ENCODE peak calls at places on chromosomes 3 and 15, in seven cellular contexts. R is lower lobe of right lung, B is heart right ventricle, F is lung, T is cardiac muscle cell, A is IMR-90, D is breast epithelium. E is an unnamed sample.

GRCh38 chr3:114221165-114221880 is 16.1 kb downstream of the ZNF80 start:
- DNase-seq in R (no peak), B (no peak), F (no peak), T (peak), A (no peak), D (no peak), E (peak)

GRCh38 chr3:13004376-13004775 is 68.9 kb downstream of the IQSEC1 start:
- DNase-seq in R (peak), B (no peak), F (no peak), T (no peak), A (no peak), D (no peak), E (no peak)

GRCh38 chr3:36663666-36664291 is 100.6 kb downstream of the DCLK3 start:
- DNase-seq in R (no peak), B (no peak), F (no peak), T (peak), A (peak), D (no peak), E (no peak)

GRCh38 chr3:187811580-187812250 is 66.4 kb upstream of the BCL6 start:
- DNase-seq in R (no peak), B (no peak), F (no peak), T (peak), A (peak), D (no peak), E (no peak)

GRCh38 chr3:149145361-149145760 is 15.9 kb downstream of the HPS3 start:
- DNase-seq in R (no peak), B (no peak), F (no peak), T (no peak), A (no peak), D (no peak), E (no peak)

GRCh38 chr3:149752051-149752787 is at the start of gene COMMD2:
- DNase-seq in R (peak), B (peak), F (peak), T (peak), A (peak), D (peak), E (peak)

GRCh38 chr15:69612112-69612511 is 159.5 kb downstream of the RPLP1 start:
- DNase-seq in R (no peak), B (peak), F (no peak), T (no peak), A (no peak), D (no peak), E (no peak)

GRCh38 chr3:193243571-193243970 is 2.5 kb downstream of the PLAAT1 start:
- DNase-seq in R (no peak), B (no peak), F (no peak), T (no peak), A (no peak), D (no peak), E (no peak)

GRCh38 chr3:35484939-35485605 is 154.3 kb upstream of the ARPP21 start:
- DNase-seq in R (no peak), B (no peak), F (no peak), T (no peak), A (no peak), D (no peak), E (no peak)

GRCh38 chr3:161630791-161631190 is 134.2 kb downstream of the OTOL1 start:
- DNase-seq in R (no peak), B (no peak), F (no peak), T (no peak), A (no peak), D (no peak), E (no peak)

GRCh38 chr3:182436547-182436946 is 356.8 kb upstream of the ATP11B start:
- DNase-seq in R (no peak), B (no peak), F (no peak), T (no peak), A (no peak), D (no peak), E (no peak)

GRCh38 chr3:58216496-58217197 is 5.9 kb upstream of the DNASE1L3 start:
- DNase-seq in R (no peak), B (no peak), F (no peak), T (no peak), A (no peak), D (no peak), E (no peak)

GRCh38 chr15:57565326-57565725 is 26.4 kb upstream of the MYZAP start:
- DNase-seq in R (no peak), B (no peak), F (no peak), T (no peak), A (peak), D (peak), E (peak)

GRCh38 chr15:71261418-71261817 is 146.1 kb downstream of the THSD4 start:
- DNase-seq in R (no peak), B (no peak), F (no peak), T (no peak), A (no peak), D (no peak), E (no peak)

GRCh38 chr3:195692361-195692700 is 28.4 kb upstream of the MUC20 start:
- DNase-seq in R (no peak), B (no peak), F (no peak), T (no peak), A (no peak), D (no peak), E (no peak)

GRCh38 chr3:173529062-173529711 is 131.6 kb downstream of the NLGN1 start:
- DNase-seq in R (no peak), B (no peak), F (no peak), T (peak), A (peak), D (no peak), E (no peak)

GRCh38 chr3:56899078-56899477 is 97.3 kb upstream of the ARHGEF3 start:
- DNase-seq in R (no peak), B (no peak), F (no peak), T (no peak), A (no peak), D (no peak), E (no peak)

GRCh38 chr3:33749546-33750215 is 31.6 kb upstream of the CLASP2 start:
- DNase-seq in R (no peak), B (no peak), F (no peak), T (peak), A (peak), D (no peak), E (no peak)
- H3K4me3 ChIP-seq in R (no peak), B (no peak), F (no peak), T (no peak), A (no peak), D (no peak), E (no peak)

GRCh38 chr3:72171946-72172345 is 387.0 kb upstream of the PROK2 start:
- DNase-seq in R (no peak), B (peak), F (no peak), T (peak), A (no peak), D (no peak), E (no peak)

GRCh38 chr3:72176537-72177041 is 391.6 kb upstream of the PROK2 start:
- DNase-seq in R (no peak), B (no peak), F (no peak), T (no peak), A (no peak), D (no peak), E (no peak)

GRCh38 chr3:72174890-72175289 is 389.9 kb upstream of the PROK2 start:
- DNase-seq in R (no peak), B (no peak), F (no peak), T (no peak), A (no peak), D (no peak), E (no peak)

GRCh38 chr3:72175305-72175858 is 390.4 kb upstream of the PROK2 start:
- DNase-seq in R (no peak), B (no peak), F (no peak), T (no peak), A (no peak), D (no peak), E (no peak)

DNA sequence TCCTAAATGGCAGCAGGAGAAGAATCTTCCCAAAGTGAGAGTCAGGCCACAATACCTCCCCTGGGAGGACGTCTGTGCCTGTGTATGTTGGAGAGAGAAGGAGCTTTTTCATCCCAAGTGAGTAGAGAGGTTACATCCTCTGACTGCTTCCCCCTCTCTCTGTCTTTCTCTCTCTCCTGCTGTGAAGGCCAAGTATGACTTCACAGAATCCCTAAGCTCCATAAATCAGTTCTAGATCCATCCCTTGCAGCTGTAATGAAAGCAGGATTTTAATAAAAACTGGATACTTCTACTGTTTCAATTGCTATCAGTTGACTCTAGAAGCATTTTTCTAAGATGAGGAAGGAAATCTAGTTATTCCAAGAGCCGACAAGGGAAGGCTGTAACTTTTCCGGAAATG is 389.1 kb upstream of the PROK2 start:
- DNase-seq in R (no peak), B (no peak), F (no peak), T (no peak), A (no peak), D (no peak), E (no peak)
- H3K27ac ChIP-seq in R (no peak), B (no peak), F (no peak), T (no peak), A (no peak), D (no peak), E (no peak)

DNA sequence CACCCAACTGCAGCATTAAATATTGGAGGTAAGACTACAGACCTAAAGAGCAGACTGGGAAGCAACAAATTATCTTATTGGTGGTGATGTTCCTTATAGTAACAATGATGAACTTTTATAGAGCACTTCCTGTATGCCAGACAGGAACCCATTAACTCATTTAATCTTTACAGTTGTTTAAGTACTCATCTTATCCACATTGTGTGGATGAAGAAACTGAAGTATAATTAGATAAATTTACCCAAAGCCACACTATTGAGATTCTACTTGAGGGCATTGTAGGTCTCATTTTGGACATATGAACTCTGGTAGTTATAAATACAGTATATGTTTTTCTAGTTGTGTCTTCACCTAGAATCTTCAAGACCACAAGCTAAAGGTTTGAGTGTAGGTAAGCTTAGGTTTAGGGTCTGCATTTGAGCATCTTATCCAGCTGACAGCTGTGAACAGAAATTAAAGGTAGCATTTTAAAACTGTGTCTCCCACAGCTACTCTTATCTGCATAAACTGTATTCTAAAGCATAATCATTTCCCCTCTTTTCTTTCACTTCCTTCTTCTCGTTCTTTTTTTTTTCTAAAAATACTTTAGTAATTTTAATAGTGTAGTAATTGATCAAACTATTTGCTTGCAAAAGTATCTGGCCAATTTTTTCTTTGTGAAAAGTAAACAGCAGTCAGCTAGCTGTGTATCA is 138.2 kb downstream of the UBE2E2 start:
- DNase-seq in R (no peak), B (no peak), F (no peak), T (no peak), A (no peak), D (no peak), E (no peak)
- H3K4me3 ChIP-seq in R (no peak), B (no peak), F (no peak), T (no peak), A (no peak), D (no peak), E (no peak)

GRCh38 chr15:60346653-60347052 is 51.1 kb downstream of the ANXA2 start:
- DNase-seq in R (no peak), B (no peak), F (no peak), T (no peak), A (no peak), D (no peak), E (no peak)

GRCh38 chr15:60343221-60343970 is 54.4 kb downstream of the ANXA2 start:
- DNase-seq in R (no peak), B (no peak), F (no peak), T (no peak), A (no peak), D (no peak), E (no peak)

GRCh38 chr15:60345616-60346015 is 52.2 kb downstream of the ANXA2 start:
- DNase-seq in R (no peak), B (no peak), F (no peak), T (no peak), A (no peak), D (no peak), E (no peak)

GRCh38 chr15:60346077-60346476 is 51.7 kb downstream of the ANXA2 start:
- DNase-seq in R (no peak), B (no peak), F (no peak), T (no peak), A (no peak), D (no peak), E (no peak)

GRCh38 chr15:60344987-60345386 is 52.8 kb downstream of the ANXA2 start:
- DNase-seq in R (no peak), B (no peak), F (no peak), T (no peak), A (no peak), D (no peak), E (no peak)
- H3K27ac ChIP-seq in R (no peak), B (no peak), F (no peak), T (no peak), A (no peak), D (no peak), E (no peak)

GRCh38 chr3:144127014-144127413 is 155.4 kb downstream of the DIPK2A start:
- DNase-seq in R (no peak), B (no peak), F (no peak), T (peak), A (no peak), D (no peak), E (no peak)

GRCh38 chr3:144127700-144128099 is 156.1 kb downstream of the DIPK2A start:
- DNase-seq in R (no peak), B (no peak), F (no peak), T (no peak), A (no peak), D (no peak), E (no peak)

GRCh38 chr3:144129536-144130214 is 158.1 kb downstream of the DIPK2A start:
- DNase-seq in R (no peak), B (no peak), F (no peak), T (no peak), A (no peak), D (no peak), E (no peak)

GRCh38 chr3:144128117-144128892 is 156.7 kb downstream of the DIPK2A start:
- DNase-seq in R (no peak), B (no peak), F (no peak), T (no peak), A (no peak), D (no peak), E (no peak)
- H3K4me3 ChIP-seq in R (no peak), B (no peak), F (no peak), T (no peak), A (no peak), D (no peak), E (peak)

DNA sequence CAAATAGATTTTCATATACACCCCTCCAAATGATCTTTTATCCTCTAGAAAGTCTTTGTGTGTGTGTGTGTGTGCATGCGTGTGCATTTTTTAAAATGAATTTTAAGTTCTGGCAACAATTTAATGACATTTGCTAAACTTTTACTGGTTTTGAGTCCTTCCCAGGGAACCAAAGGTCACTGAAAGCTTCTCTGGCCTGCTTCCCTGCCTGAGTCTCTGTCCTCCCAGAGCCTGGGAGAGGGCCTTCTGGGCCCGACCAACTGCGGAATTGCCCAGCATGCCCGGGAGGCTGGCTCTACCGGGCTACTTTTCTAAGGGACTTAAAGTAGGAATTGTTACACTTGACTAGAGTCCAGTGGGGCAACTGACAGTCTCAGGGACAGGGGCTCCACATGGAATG is 7.4 kb upstream of the RBPMS2 start:
- DNase-seq in R (no peak), B (no peak), F (no peak), T (no peak), A (no peak), D (no peak), E (no peak)
- H3K27ac ChIP-seq in R (no peak), B (no peak), F (no peak), T (peak), A (no peak), D (no peak), E (no peak)

DNA sequence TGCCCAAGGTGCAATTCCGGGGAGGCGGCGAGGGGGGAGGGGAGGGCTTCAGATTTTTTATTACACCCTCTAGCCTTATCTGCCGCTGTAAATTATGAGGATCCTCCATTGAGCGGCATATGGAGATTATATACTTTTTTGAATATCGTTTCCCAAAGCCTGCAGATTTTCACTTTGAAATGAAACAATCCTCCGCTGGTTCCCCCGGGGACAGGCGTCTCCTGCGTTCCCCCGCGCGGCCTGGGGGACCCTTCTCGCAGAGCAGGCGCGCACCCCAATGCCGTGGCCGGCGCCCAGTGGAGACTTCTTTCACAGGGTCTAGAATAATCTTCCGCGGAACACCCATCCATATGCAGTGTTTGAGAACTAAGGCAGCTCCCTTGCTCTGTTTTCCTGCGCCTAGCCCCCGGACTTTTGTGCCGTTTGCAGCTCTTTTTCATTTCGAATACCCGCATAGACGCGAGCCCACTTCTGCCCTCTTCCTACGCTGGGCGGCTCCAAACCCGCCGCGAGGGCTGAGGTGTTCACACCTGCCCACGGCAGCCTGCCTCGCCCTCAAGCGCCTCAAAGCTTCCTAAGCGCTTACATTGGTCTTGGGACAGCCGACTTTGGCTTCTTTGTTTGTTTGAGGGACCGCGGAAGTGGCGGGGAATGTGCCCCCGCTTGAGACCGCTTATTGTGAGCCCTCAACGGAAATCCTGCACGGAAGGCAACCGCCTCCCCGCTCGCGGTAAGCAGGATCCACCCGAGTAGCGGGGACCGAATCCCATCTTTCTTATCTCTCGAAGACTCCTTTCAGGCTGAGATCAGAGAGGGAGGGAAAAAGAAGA is 7.5 kb downstream of the SOX14 start:
- DNase-seq in R (no peak), B (no peak), F (no peak), T (no peak), A (no peak), D (no peak), E (no peak)
- H3K4me3 ChIP-seq in R (peak), B (peak), F (no peak), T (peak), A (no peak), D (peak), E (no peak)

GRCh38 chr3:43406637-43407023 is 120.3 kb downstream of the SNRK start:
- DNase-seq in R (no peak), B (no peak), F (no peak), T (no peak), A (no peak), D (no peak), E (no peak)
- H3K27ac ChIP-seq in R (no peak), B (peak), F (peak), T (no peak), A (no peak), D (no peak), E (no peak)

E was measured in CD8-positive, alpha-beta memory T cell.